ENCODE peak calls at places on chromosomes 3 and 15, in eight cellular contexts. One of them, this sample, is unnamed.

GRCh38 chr15:74908635-74909034 is 2.0 kb upstream of the FAM219B start:
- DNase-seq in endothelial cell of umbilical vein: no peak
- DNase-seq in HepG2: no peak
- DNase-seq in GM12891: no peak
- DNase-seq in upper lobe of left lung: no peak
- DNase-seq in breast epithelium: no peak
- DNase-seq in stomach: no peak
- DNase-seq in suprapubic skin: no peak
- DNase-seq in this sample: no peak

GRCh38 chr3:98596902-98597500 is 3.6 kb upstream of the CPOX start:
- DNase-seq in endothelial cell of umbilical vein: peak
- DNase-seq in HepG2: peak
- DNase-seq in GM12891: no peak
- DNase-seq in upper lobe of left lung: no peak
- DNase-seq in breast epithelium: no peak
- DNase-seq in stomach: no peak
- DNase-seq in suprapubic skin: no peak
- DNase-seq in this sample: no peak

GRCh38 chr15:55526559-55527036 is 18.6 kb upstream of the DNAAF4 start:
- DNase-seq in endothelial cell of umbilical vein: peak
- DNase-seq in HepG2: peak
- DNase-seq in GM12891: peak
- DNase-seq in upper lobe of left lung: peak
- DNase-seq in breast epithelium: no peak
- DNase-seq in stomach: no peak
- DNase-seq in suprapubic skin: no peak
- DNase-seq in this sample: peak

GRCh38 chr3:174247671-174248070 is 611.5 kb upstream of the NAALADL2 start:
- DNase-seq in endothelial cell of umbilical vein: no peak
- DNase-seq in HepG2: no peak
- DNase-seq in GM12891: no peak
- DNase-seq in upper lobe of left lung: no peak
- DNase-seq in breast epithelium: no peak
- DNase-seq in stomach: no peak
- DNase-seq in suprapubic skin: no peak
- DNase-seq in this sample: no peak

GRCh38 chr3:33717616-33717865 is 513 bp downstream of the CLASP2 start:
- DNase-seq in endothelial cell of umbilical vein: no peak
- DNase-seq in HepG2: no peak
- DNase-seq in GM12891: peak
- DNase-seq in upper lobe of left lung: peak
- DNase-seq in breast epithelium: peak
- DNase-seq in stomach: peak
- DNase-seq in suprapubic skin: no peak
- DNase-seq in this sample: no peak

GRCh38 chr3:111690242-111690641 is 95.1 kb upstream of the ZBED2 start:
- DNase-seq in endothelial cell of umbilical vein: no peak
- DNase-seq in HepG2: no peak
- DNase-seq in GM12891: no peak
- DNase-seq in upper lobe of left lung: no peak
- DNase-seq in breast epithelium: no peak
- DNase-seq in stomach: no peak
- DNase-seq in suprapubic skin: no peak
- DNase-seq in this sample: no peak

GRCh38 chr3:160490166-160490565 is 40.6 kb upstream of the TRIM59 start:
- DNase-seq in endothelial cell of umbilical vein: no peak
- DNase-seq in HepG2: no peak
- DNase-seq in GM12891: no peak
- DNase-seq in upper lobe of left lung: no peak
- DNase-seq in breast epithelium: no peak
- DNase-seq in stomach: no peak
- DNase-seq in suprapubic skin: no peak
- DNase-seq in this sample: no peak

GRCh38 chr15:32718822-32719716 is 1.3 kb downstream of the GREM1 start:
- DNase-seq in endothelial cell of umbilical vein: no peak
- DNase-seq in HepG2: no peak
- DNase-seq in GM12891: no peak
- DNase-seq in upper lobe of left lung: no peak
- DNase-seq in breast epithelium: no peak
- DNase-seq in stomach: peak
- DNase-seq in suprapubic skin: no peak
- DNase-seq in this sample: no peak

GRCh38 chr3:61828158-61828874 is 266.9 kb downstream of the PTPRG start:
- DNase-seq in endothelial cell of umbilical vein: no peak
- DNase-seq in HepG2: no peak
- DNase-seq in GM12891: no peak
- DNase-seq in upper lobe of left lung: no peak
- DNase-seq in breast epithelium: no peak
- DNase-seq in stomach: no peak
- DNase-seq in suprapubic skin: no peak
- DNase-seq in this sample: no peak

GRCh38 chr15:47300035-47300434 is 417.3 kb upstream of the SEMA6D start:
- DNase-seq in endothelial cell of umbilical vein: no peak
- DNase-seq in HepG2: no peak
- DNase-seq in GM12891: no peak
- DNase-seq in upper lobe of left lung: no peak
- DNase-seq in breast epithelium: no peak
- DNase-seq in stomach: no peak
- DNase-seq in suprapubic skin: no peak
- DNase-seq in this sample: no peak

DNA sequence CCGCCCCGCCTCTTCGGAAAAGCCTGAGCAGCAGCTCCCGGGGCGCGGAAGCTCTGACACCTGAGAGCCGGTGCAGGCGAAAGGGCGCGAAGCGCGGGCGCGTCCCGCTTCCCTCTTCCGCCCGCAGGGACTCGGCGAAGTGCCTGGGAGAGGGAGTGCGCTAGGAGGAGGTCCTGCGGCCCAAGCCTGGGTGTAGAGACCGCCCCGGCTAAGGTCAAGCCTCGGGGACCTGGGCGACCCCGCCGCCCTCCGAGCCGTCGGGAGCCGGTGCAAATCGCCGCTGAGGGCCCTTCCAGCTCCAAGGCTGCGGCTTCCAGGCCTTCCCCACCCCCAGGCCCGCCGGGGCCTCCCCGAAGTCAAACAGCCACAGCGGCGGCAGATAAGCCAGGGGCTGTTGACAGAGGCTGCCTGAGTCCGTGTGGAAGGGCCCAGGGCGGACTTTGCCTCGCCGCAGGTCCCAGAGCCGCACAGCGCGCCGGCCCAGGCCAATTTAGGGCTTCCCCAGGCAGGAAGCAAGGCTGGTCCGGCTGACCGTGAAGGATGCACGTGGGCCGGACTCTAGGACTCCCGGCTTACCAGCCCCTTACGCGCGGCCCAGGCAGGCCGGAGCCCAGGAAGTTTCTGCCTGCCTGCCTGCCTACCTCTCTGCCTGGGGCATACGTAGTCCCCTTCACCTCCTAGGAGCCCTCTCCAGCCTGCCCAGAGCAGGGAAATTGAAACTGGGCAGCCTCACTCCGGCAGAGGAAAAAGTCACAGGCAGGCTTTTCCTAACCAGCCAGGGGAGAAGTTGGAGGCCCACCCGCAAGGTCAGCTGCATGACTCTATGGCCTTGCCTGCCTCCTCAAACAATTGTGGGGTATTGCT is 2.3 kb downstream of the ITPKA start:
- DNase-seq in endothelial cell of umbilical vein: no peak
- DNase-seq in HepG2: peak
- DNase-seq in GM12891: no peak
- DNase-seq in upper lobe of left lung: no peak
- DNase-seq in breast epithelium: no peak
- DNase-seq in stomach: peak
- DNase-seq in suprapubic skin: no peak
- DNase-seq in this sample: no peak
- TF ChIP-seq POLR2A in endothelial cell of umbilical vein: no peak
- TF ChIP-seq POLR2A in HepG2: no peak
- TF ChIP-seq POLR2A in GM12891: no peak
- TF ChIP-seq POLR2A in upper lobe of left lung: no peak
- TF ChIP-seq POLR2A in breast epithelium: no peak
- TF ChIP-seq POLR2A in stomach: no peak
- TF ChIP-seq POLR2A in suprapubic skin: no peak
- TF ChIP-seq POLR2A in this sample: no peak

DNA sequence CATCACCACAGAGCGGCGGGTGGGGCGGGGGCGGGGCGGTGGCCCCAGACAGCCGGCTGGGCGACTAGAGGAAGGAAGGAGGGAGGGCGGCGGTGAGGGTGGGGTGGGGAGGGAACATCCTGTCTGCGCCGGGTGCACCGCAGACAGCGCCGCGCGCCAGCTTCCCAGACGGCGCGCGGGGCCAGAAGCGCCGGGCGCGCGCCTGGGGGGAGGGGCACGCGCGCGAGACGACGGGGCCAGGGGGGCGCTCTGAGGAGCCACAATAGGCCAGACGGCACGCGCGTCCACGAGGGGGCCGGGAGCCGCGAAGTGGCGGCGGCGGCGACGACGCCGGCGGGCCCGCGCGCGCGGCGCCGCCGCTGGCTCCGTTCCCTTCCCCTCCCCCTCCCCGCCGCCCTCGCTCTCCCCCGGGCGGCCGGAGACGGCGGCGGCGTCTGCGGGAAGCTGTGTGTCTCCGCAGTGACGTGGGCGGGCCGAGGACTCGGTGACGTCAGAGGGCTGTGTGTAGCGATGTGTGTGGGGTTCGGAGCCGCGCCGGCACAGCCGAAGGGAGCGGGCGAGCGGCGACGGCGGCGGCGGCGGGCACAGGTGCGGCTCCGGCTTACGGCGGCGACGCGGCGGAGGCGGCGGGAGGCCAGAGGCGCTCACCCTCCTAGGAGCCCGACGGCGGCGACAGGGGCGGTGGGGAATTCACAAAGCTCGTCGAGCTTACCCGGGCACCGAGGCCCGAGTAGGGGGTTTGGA is at the start of gene SKIL:
- DNase-seq in endothelial cell of umbilical vein: peak
- DNase-seq in HepG2: peak
- DNase-seq in GM12891: peak
- DNase-seq in upper lobe of left lung: peak
- DNase-seq in breast epithelium: peak
- DNase-seq in stomach: peak
- DNase-seq in suprapubic skin: peak
- DNase-seq in this sample: peak
- TF ChIP-seq POLR2AphosphoS5 in endothelial cell of umbilical vein: peak
- TF ChIP-seq POLR2AphosphoS5 in HepG2: peak
- TF ChIP-seq POLR2AphosphoS5 in GM12891: peak
- TF ChIP-seq POLR2AphosphoS5 in upper lobe of left lung: peak
- TF ChIP-seq POLR2AphosphoS5 in breast epithelium: no peak
- TF ChIP-seq POLR2AphosphoS5 in stomach: peak
- TF ChIP-seq POLR2AphosphoS5 in suprapubic skin: no peak
- TF ChIP-seq POLR2AphosphoS5 in this sample: no peak

DNA sequence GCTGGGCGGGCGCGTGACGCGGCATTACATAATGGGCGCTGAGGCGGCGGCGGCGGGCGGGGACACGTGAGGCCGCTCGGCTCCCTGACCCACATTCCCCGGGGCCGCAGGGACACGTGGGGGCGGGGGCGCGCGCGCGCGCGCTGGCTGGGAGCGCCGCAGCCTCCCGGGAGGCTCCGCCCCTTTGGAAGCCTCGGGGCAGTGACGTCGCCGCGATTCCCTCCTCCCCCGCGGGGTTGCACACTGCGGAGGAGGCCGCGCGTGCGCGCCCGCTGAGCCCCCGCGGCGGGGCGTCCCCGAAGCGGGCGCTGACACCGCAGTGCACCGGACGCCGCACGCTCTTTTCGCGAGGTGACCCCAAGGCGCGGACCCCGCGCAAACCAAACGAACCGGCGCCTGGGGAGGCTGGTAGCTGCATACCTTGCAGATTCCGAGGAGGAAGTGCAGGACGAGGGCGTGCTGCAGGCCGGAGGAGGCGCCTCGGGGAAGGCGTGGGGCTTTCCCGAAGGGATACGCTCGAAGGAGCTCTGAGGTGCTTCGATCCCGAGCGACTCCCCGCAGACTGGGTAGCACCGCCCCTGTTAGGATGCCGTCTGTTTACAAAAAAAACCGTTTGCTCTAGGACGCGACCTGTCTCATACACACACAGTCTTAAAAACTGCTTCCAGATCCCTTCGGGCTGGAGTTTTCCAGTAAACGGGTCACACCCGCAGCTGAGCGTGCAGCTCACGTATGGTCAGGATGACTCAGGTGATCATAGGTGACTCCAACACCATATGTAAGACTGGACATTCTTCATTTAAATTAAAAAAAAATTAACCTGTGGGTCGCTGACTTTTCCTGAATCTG is 1.0 kb downstream of the NR1D2 start:
- DNase-seq in endothelial cell of umbilical vein: peak
- DNase-seq in HepG2: peak
- DNase-seq in GM12891: peak
- DNase-seq in upper lobe of left lung: peak
- DNase-seq in breast epithelium: peak
- DNase-seq in stomach: peak
- DNase-seq in suprapubic skin: peak
- DNase-seq in this sample: peak
- TF ChIP-seq POLR2A in endothelial cell of umbilical vein: no peak
- TF ChIP-seq POLR2A in HepG2: peak
- TF ChIP-seq POLR2A in GM12891: no peak
- TF ChIP-seq POLR2A in upper lobe of left lung: peak
- TF ChIP-seq POLR2A in breast epithelium: peak
- TF ChIP-seq POLR2A in stomach: no peak
- TF ChIP-seq POLR2A in suprapubic skin: no peak
- TF ChIP-seq POLR2A in this sample: peak

DNA sequence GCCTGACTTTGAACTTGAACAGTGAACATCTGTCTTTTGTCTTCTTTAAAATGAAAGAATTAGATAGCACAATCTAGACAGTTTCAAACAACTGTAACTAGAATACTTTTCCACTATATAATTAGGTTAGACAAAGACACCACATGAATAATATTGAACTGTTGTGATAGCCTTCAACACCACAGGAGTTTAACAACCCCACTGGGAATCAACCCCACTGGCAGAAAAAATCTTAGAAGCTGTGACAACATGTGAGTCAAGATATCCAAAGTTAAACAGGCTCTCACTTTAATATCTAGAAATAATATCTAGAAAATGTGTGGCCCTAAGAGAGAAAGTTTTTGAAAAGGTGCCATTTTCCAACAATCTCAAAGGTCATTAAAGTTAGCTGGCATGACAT is 64.4 kb upstream of the PRICKLE2 start:
- DNase-seq in endothelial cell of umbilical vein: no peak
- DNase-seq in HepG2: no peak
- DNase-seq in GM12891: no peak
- DNase-seq in upper lobe of left lung: no peak
- DNase-seq in breast epithelium: no peak
- DNase-seq in stomach: no peak
- DNase-seq in suprapubic skin: no peak
- DNase-seq in this sample: no peak
- TF ChIP-seq POLR2AphosphoS5 in endothelial cell of umbilical vein: no peak
- TF ChIP-seq POLR2AphosphoS5 in HepG2: no peak
- TF ChIP-seq POLR2AphosphoS5 in GM12891: no peak
- TF ChIP-seq POLR2AphosphoS5 in upper lobe of left lung: no peak
- TF ChIP-seq POLR2AphosphoS5 in breast epithelium: no peak
- TF ChIP-seq POLR2AphosphoS5 in stomach: no peak
- TF ChIP-seq POLR2AphosphoS5 in suprapubic skin: no peak
- TF ChIP-seq POLR2AphosphoS5 in this sample: no peak

GRCh38 chr3:105866656-105867653 is 1.9 kb downstream of the CBLB start:
- DNase-seq in endothelial cell of umbilical vein: peak
- DNase-seq in HepG2: peak
- DNase-seq in GM12891: no peak
- DNase-seq in upper lobe of left lung: no peak
- DNase-seq in breast epithelium: no peak
- DNase-seq in stomach: no peak
- DNase-seq in suprapubic skin: no peak
- DNase-seq in this sample: peak
- TF ChIP-seq POLR2A in endothelial cell of umbilical vein: peak
- TF ChIP-seq POLR2A in HepG2: no peak
- TF ChIP-seq POLR2A in GM12891: peak
- TF ChIP-seq POLR2A in upper lobe of left lung: no peak
- TF ChIP-seq POLR2A in breast epithelium: no peak
- TF ChIP-seq POLR2A in stomach: no peak
- TF ChIP-seq POLR2A in suprapubic skin: no peak
- TF ChIP-seq POLR2A in this sample: no peak